ENCODE peak calls at places on chromosome 18, in five cellular contexts. J is DND-41; P is A549; Y is colonic mucosa; L is CD4-positive, alpha-beta T cell. Q is an unnamed sample. For H3K9me3, the result is how much of the 10 kb centered on the place peaks cover.

GRCh38 chr18:7152485-7152884 is 34.9 kb upstream of the LAMA1 start:
- DNase-seq in J (no peak), P (no peak), Y (no peak), L (no peak), Q (no peak)

GRCh38 chr18:35143615-35144596 is 96.9 kb upstream of the ZNF397 start:
- DNase-seq in J (peak), P (peak), Y (peak), L (peak), Q (peak)

GRCh38 chr18:51151568-51152511 is 45.6 kb downstream of the MEX3C start:
- DNase-seq in J (no peak), P (no peak), Y (no peak), L (peak), Q (no peak)

GRCh38 chr18:31049189-31049588 is 6.6 kb upstream of the DSC3 start:
- DNase-seq in J (no peak), P (no peak), Y (no peak), L (no peak), Q (peak)

GRCh38 chr18:23077493-23078256 is 57.6 kb upstream of the CABLES1 start:
- DNase-seq in J (no peak), P (peak), Y (no peak), L (no peak), Q (no peak)

GRCh38 chr18:45863469-45863868 is 38.0 kb downstream of the SIGLEC15 start:
- DNase-seq in J (no peak), P (no peak), Y (no peak), L (no peak), Q (no peak)

GRCh38 chr18:23828426-23828825 is 139.2 kb downstream of the LAMA3 start:
- DNase-seq in J (peak), P (peak), Y (no peak), L (peak), Q (no peak)

GRCh38 chr18:57353940-57354461 is 1.6 kb downstream of the ST8SIA3 start:
- DNase-seq in J (no peak), P (peak), Y (peak), L (no peak), Q (peak)

GRCh38 chr18:7789853-7790552 is 222.9 kb downstream of the PTPRM start:
- DNase-seq in J (no peak), P (peak), Y (no peak), L (no peak), Q (no peak)

GRCh38 chr18:36372902-36373301 is 75.4 kb downstream of the FHOD3 start:
- DNase-seq in J (no peak), P (no peak), Y (no peak), L (no peak), Q (no peak)

GRCh38 chr18:25876334-25876979 is 214.0 kb downstream of the SS18 start:
- DNase-seq in J (no peak), P (no peak), Y (peak), L (no peak), Q (no peak)

GRCh38 chr18:5303636-5304035 is 8.1 kb upstream of the ZBTB14 start:
- DNase-seq in J (no peak), P (no peak), Y (no peak), L (no peak), Q (no peak)

GRCh38 chr18:65439184-65439583 is 311.6 kb upstream of the CDH7 start:
- DNase-seq in J (no peak), P (no peak), Y (no peak), L (no peak), Q (no peak)

GRCh38 chr18:23862071-23862470 is 152.5 kb upstream of the TTC39C start:
- DNase-seq in J (no peak), P (no peak), Y (no peak), L (no peak), Q (no peak)

GRCh38 chr18:40019797-40020392 is 1935.1 kb upstream of the PIK3C3 start:
- DNase-seq in J (no peak), P (no peak), Y (no peak), L (no peak), Q (no peak)

GRCh38 chr18:49560277-49561126 is 1.4 kb upstream of the LIPG start:
- DNase-seq in J (no peak), P (no peak), Y (peak), L (no peak), Q (no peak)

GRCh38 chr18:41647914-41648313 is 307.1 kb upstream of the PIK3C3 start:
- DNase-seq in J (no peak), P (no peak), Y (no peak), L (no peak), Q (no peak)

GRCh38 chr18:36693931-36694661 is 134.7 kb downstream of the TPGS2 start:
- DNase-seq in J (no peak), P (no peak), Y (no peak), L (no peak), Q (no peak)

GRCh38 chr18:59660976-59661743 is 36.1 kb downstream of the CCBE1 start:
- DNase-seq in J (no peak), P (no peak), Y (no peak), L (no peak), Q (no peak)

GRCh38 chr18:56196495-56197225 is 441.7 kb downstream of the TXNL1 start:
- DNase-seq in J (no peak), P (no peak), Y (no peak), L (no peak), Q (no peak)

GRCh38 chr18:42752921-42753320 is 362.6 kb downstream of the RIT2 start:
- DNase-seq in J (no peak), P (no peak), Y (no peak), L (no peak), Q (peak)

GRCh38 chr18:63149200-63149587 is 170.4 kb downstream of the BCL2 start:
- DNase-seq in J (no peak), P (no peak), Y (no peak), L (no peak), Q (no peak)

GRCh38 chr18:13108330-13108729 is 110.2 kb upstream of the LDLRAD4 start:
- DNase-seq in J (no peak), P (no peak), Y (no peak), L (no peak), Q (no peak)

GRCh38 chr18:37476182-37476581 is 89.4 kb downstream of the CELF4 start:
- DNase-seq in J (peak), P (peak), Y (peak), L (no peak), Q (peak)

GRCh38 chr18:62088146-62088545 is 98.7 kb downstream of the PIGN start:
- DNase-seq in J (no peak), P (no peak), Y (no peak), L (no peak), Q (no peak)

GRCh38 chr18:31723998-31724711 is 36.5 kb downstream of the SLC25A52 start:
- DNase-seq in J (no peak), P (no peak), Y (no peak), L (no peak), Q (no peak)

GRCh38 chr18:62844850-62845643 is 129.7 kb downstream of the PHLPP1 start:
- DNase-seq in J (no peak), P (no peak), Y (no peak), L (no peak), Q (no peak)

GRCh38 chr18:37409870-37410269 is 155.7 kb downstream of the CELF4 start:
- DNase-seq in J (no peak), P (no peak), Y (no peak), L (no peak), Q (no peak)

GRCh38 chr18:59898093-59898492 is 1.7 kb upstream of the PMAIP1 start:
- DNase-seq in J (no peak), P (no peak), Y (no peak), L (no peak), Q (no peak)

GRCh38 chr18:67513285-67513684 is 3.2 kb downstream of the DSEL start:
- DNase-seq in J (no peak), P (peak), Y (no peak), L (no peak), Q (no peak)

GRCh38 chr18:48687694-48688042 is 148.8 kb downstream of the CTIF start:
- DNase-seq in J (no peak), P (no peak), Y (no peak), L (no peak), Q (no peak)

GRCh38 chr18:80200171-80200931 is 47.0 kb downstream of the PARD6G start:
- DNase-seq in J (no peak), P (peak), Y (no peak), L (no peak), Q (peak)

GRCh38 chr18:32915526-32915925 is 142.7 kb upstream of the KLHL14 start:
- DNase-seq in J (no peak), P (no peak), Y (no peak), L (no peak), Q (no peak)

GRCh38 chr18:23406271-23406787 is 46.8 kb upstream of the RIOK3 start:
- DNase-seq in J (no peak), P (no peak), Y (no peak), L (no peak), Q (no peak)

GRCh38 chr18:66043009-66043408 is 292.2 kb downstream of the CDH7 start:
- DNase-seq in J (no peak), P (no peak), Y (no peak), L (no peak), Q (no peak)

GRCh38 chr18:58605027-58606020 is 23.6 kb downstream of the ALPK2 start:
- DNase-seq in J (no peak), P (no peak), Y (no peak), L (peak), Q (no peak)

GRCh38 chr18:45186832-45187231 is 428.4 kb upstream of the SLC14A2 start:
- DNase-seq in J (no peak), P (no peak), Y (no peak), L (no peak), Q (no peak)

GRCh38 chr18:67520276-67521035 is 3.9 kb upstream of the DSEL start:
- DNase-seq in J (no peak), P (no peak), Y (no peak), L (no peak), Q (no peak)

GRCh38 chr18:24231773-24232735 is 93.2 kb downstream of the CABYR start:
- DNase-seq in J (no peak), P (no peak), Y (no peak), L (no peak), Q (no peak)

GRCh38 chr18:31684279-31685096 is at the start of gene B4GALT6:
- DNase-seq in J (peak), P (peak), Y (peak), L (no peak), Q (peak)

GRCh38 chr18:78659057-78659456 is 320.6 kb upstream of the SALL3 start:
- DNase-seq in J (no peak), P (no peak), Y (no peak), L (no peak), Q (no peak)

GRCh38 chr18:78659748-78660147 is 319.9 kb upstream of the SALL3 start:
- DNase-seq in J (peak), P (no peak), Y (no peak), L (no peak), Q (peak)

GRCh38 chr18:78658531-78658930 is 321.1 kb upstream of the SALL3 start:
- DNase-seq in J (no peak), P (no peak), Y (no peak), L (no peak), Q (no peak)

GRCh38 chr18:78661316-78661715 is 318.3 kb upstream of the SALL3 start:
- DNase-seq in J (no peak), P (no peak), Y (no peak), L (no peak), Q (no peak)

DNA sequence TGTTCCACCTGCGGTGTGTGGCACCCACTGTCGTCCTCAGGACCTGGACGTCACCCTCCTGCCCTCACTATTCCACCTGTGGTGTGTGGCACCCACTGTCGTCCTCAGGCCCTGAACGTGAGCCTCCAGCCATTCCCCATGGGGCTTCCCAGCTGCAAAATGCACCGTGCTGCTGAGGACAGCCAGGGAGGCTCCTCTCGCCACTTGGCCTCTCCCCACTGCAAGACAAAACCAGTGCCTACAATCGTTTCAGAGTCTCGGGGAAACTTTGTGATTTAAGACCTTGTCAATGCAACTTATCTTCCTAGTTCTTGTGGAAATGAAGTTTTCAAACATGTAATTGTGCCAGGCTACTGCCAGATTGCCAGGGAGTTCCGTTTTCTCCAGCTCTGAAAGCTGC is 319.3 kb upstream of the SALL3 start:
- DNase-seq in J (no peak), P (no peak), Y (no peak), L (no peak), Q (no peak)
- H3K9me3 ChIP-seq in J (under half), P (under half), Y (under half), L (under half), Q (under half)

GRCh38 chr18:77124452-77124922 is 8.1 kb downstream of the MBP start:
- DNase-seq in J (peak), P (no peak), Y (no peak), L (no peak), Q (no peak)

GRCh38 chr18:77119851-77120491 is 12.6 kb downstream of the MBP start:
- DNase-seq in J (no peak), P (no peak), Y (peak), L (no peak), Q (no peak)

GRCh38 chr18:77127769-77128671 is 4.6 kb downstream of the MBP start:
- DNase-seq in J (peak), P (no peak), Y (peak), L (peak), Q (no peak)

GRCh38 chr18:77119101-77119850 is 13.3 kb downstream of the MBP start:
- DNase-seq in J (no peak), P (no peak), Y (peak), L (no peak), Q (no peak)

DNA sequence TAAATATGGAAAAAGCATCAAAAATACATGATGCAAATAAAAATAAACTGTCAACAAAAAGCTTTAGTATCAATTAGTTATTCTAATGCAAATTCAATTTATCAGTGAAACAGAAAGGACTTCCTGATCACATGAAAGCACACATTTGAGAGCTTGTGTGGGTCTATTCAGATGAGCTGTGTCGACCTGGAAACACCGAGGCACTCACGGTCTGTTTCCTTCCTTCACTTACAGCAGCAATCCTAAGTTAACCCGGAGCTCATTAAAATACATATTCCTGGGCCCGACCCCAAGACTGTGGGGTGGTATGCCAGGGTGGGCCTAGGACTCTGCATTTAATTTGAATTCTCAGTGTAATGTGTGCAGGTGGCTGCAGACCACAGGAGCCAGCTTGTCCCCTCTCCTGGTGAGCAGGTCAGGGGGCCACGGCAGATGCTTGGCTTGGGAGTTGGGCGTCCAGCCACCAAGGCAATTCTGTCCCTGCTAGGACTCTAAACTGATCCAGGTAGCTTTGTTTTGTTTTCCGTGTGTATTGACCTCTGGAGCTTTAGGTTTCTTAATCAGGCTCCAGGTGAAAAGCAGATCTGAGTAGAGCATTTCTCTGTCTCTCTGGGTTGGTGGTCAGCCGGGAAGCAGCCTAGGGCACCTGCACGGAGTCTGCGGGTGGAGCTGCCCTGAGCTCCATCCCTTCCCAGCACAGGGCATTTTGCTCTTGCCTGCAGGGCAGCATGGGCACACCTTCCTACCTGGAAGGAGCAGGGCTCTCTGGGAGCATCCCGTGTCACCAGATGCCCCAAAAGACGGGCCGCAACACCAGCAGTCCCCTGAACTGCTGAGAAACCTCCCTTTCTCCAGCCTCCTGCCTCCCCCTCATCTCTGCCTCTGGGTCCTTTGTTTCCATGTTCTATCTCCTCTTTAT is 9.0 kb downstream of the MBP start:
- DNase-seq in J (no peak), P (no peak), Y (no peak), L (no peak), Q (no peak)
- H3K9me3 ChIP-seq in J (under half), P (under half), Y (under half), L (under half), Q (under half)

GRCh38 chr18:70822167-70822566 is 533.3 kb downstream of the SOCS6 start:
- DNase-seq in J (no peak), P (no peak), Y (no peak), L (no peak), Q (no peak)
- H3K9me3 ChIP-seq in J (under half), P (under half), Y (under half), L (under half), Q (under half)

GRCh38 chr18:75350857-75351256 is 76.6 kb downstream of the SMIM21 start:
- DNase-seq in J (no peak), P (no peak), Y (no peak), L (no peak), Q (no peak)
- H3K9me3 ChIP-seq in J (under half), P (under half), Y (under half), L (under half), Q (under half)

DNA sequence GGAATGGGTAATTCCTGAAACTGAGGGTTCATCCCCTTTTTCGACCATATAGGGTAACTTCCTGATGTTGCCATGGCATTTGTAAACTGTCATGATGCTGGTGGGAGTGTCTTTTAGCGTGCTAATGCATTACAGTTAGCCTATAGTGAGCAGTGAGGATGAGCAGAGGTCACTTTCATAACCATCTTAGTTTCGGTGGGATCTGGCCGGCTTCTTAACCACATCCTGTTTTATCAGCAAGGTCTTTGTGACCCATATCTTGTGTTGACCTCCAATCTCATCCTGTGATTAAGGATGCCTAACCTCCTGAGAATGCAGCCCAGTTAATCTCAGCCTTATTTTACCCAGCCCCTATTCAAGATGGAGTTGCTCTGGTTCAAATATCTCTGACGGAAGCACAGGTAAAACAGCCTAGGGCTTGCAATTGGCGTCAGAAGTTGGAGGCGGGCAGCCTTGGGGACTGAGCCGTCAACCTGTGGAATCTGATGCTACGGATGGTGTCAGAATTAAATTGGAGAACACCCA is 19.5 kb downstream of the RALBP1 start:
- DNase-seq in J (no peak), P (no peak), Y (no peak), L (no peak), Q (no peak)
- H3K9me3 ChIP-seq in J (under half), P (under half), Y (under half), L (under half), Q (under half)

GRCh38 chr18:71370095-71370494 is 1081.2 kb downstream of the SOCS6 start:
- DNase-seq in J (no peak), P (no peak), Y (no peak), L (no peak), Q (no peak)

GRCh38 chr18:71371951-71372605 is 1083.2 kb downstream of the SOCS6 start:
- DNase-seq in J (no peak), P (no peak), Y (no peak), L (no peak), Q (peak)

DNA sequence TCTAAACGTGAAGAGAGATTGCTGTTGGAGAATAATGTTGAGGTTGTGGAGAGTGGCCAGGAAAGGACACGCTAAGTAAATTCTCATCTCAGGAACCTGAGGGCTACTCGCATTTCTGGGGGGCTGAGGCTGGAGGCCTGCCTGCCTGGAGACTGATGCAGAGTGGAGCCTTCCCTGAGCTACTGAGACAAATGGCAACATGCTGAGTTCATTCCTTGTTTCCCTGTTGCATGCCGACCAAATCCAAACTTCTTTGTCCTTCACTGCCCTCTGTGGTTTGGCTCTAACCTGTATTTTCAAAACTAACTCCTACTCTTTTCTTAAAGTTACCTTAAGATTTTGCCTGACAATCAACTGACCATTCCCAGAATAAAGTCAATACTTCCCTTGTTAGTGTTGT is 1085.4 kb downstream of the SOCS6 start:
- DNase-seq in J (no peak), P (no peak), Y (no peak), L (no peak), Q (no peak)
- H3K9me3 ChIP-seq in J (under half), P (under half), Y (under half), L (under half), Q (under half)

DNA sequence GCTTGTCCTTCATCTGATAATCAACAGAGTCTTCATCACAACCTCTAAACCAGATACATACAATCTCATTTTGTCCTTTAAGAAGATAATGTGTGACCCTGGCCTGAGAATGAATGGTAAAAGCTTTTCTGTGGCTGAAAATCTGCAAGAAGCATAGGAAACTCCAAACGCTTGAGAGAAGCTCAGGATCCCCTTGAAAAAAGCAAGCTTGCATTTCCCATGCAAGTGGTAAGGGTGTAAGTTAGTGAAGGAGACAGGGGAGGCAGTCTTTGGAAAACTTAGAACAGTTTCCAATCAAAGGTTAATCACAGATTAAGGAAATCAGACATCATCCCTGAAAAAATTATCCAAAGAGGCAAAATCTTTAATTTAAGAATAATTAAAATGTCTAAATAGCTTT is 413.6 kb upstream of the SALL3 start:
- DNase-seq in J (no peak), P (no peak), Y (no peak), L (no peak), Q (no peak)
- H3K9me3 ChIP-seq in J (under half), P (under half), Y (under half), L (under half), Q (under half)

Q was measured in BE2C.